ENCODE peak calls at places on chromosomes 5 and 9, in nine cellular contexts. P is brain microvascular endothelial cell, C is OCI-LY7, H is lung, V is GM20000, I is PC-3, M is transverse colon, Y is astrocyte of the spinal cord, L is cardiac fibroblast. G is an unnamed sample.

GRCh38 chr5:179783128-179783527 is 10.7 kb upstream of the LTC4S start:
- DNase-seq in M (no peak), C (no peak), Y (no peak), L (no peak), H (no peak), I (no peak), P (no peak), V (no peak), G (no peak)

GRCh38 chr9:69145148-69145547 is 28.9 kb upstream of the TJP2 start:
- DNase-seq in I (no peak), M (no peak), V (no peak), Y (no peak), C (no peak), P (no peak), H (no peak), L (no peak), G (no peak)

GRCh38 chr5:112390327-112390726 is 28.8 kb downstream of the EPB41L4A start:
- DNase-seq in P (no peak), C (no peak), M (peak), V (no peak), I (peak), H (peak), Y (no peak), L (no peak), G (peak)

GRCh38 chr9:130058154-130058553 is 4.4 kb downstream of the GPR107 start:
- DNase-seq in P (no peak), M (no peak), C (no peak), I (peak), L (no peak), H (no peak), V (no peak), Y (no peak), G (no peak)

GRCh38 chr9:72888032-72888431 is 64.8 kb downstream of the ALDH1A1 start:
- DNase-seq in V (no peak), C (no peak), P (no peak), M (no peak), H (no peak), L (no peak), Y (no peak), I (no peak), G (no peak)

GRCh38 chr9:111984075-111984802 is 87.6 kb downstream of the UGCG start:
- DNase-seq in H (no peak), L (no peak), V (no peak), P (no peak), Y (no peak), C (no peak), M (no peak), I (no peak), G (no peak)

GRCh38 chr5:106080540-106080939 is 1590.2 kb downstream of the EFNA5 start:
- DNase-seq in L (peak), I (no peak), P (no peak), M (no peak), H (no peak), C (no peak), V (no peak), Y (no peak), G (no peak)

GRCh38 chr5:146340260-146341081 is 1.8 kb downstream of the POU4F3 start:
- DNase-seq in C (peak), H (peak), Y (peak), L (peak), I (peak), M (no peak), P (peak), V (peak), G (no peak)

GRCh38 chr5:131994533-131995226 is 16.8 kb downstream of the ACSL6 start:
- DNase-seq in C (no peak), H (no peak), Y (no peak), M (no peak), L (no peak), I (no peak), V (no peak), P (no peak), G (no peak)

GRCh38 chr9:7169717-7170348 is 412.1 kb downstream of the KDM4C start:
- DNase-seq in I (no peak), H (no peak), P (no peak), L (peak), V (no peak), C (no peak), Y (peak), M (no peak), G (no peak)

GRCh38 chr5:34687269-34688011 is 31.3 kb downstream of the RAI14 start:
- DNase-seq in M (no peak), P (peak), V (no peak), L (peak), H (no peak), Y (peak), I (no peak), C (no peak), G (peak)

GRCh38 chr5:163269624-163270023 is 167.8 kb upstream of the CCNG1 start:
- DNase-seq in P (no peak), M (no peak), V (peak), L (no peak), Y (peak), I (peak), C (peak), H (no peak), G (no peak)

GRCh38 chr5:140341591-140341990 is 4.8 kb downstream of the HBEGF start:
- DNase-seq in P (no peak), I (no peak), M (no peak), H (no peak), V (no peak), C (no peak), L (no peak), Y (no peak), G (no peak)

GRCh38 chr5:112691758-112692157 is 45.9 kb upstream of the APC start:
- DNase-seq in M (no peak), Y (no peak), I (peak), C (peak), H (no peak), V (no peak), P (peak), L (peak), G (peak)

GRCh38 chr9:91954841-91955471 is 4.9 kb upstream of the ROR2 start:
- DNase-seq in M (peak), C (peak), Y (peak), L (peak), V (peak), P (peak), H (no peak), I (peak), G (peak)

GRCh38 chr9:114694719-114695269 is 12.8 kb upstream of the TEX48 start:
- DNase-seq in P (no peak), H (no peak), L (no peak), C (no peak), Y (no peak), M (no peak), V (peak), I (no peak), G (no peak)

GRCh38 chr9:68777070-68777763 is 72.2 kb downstream of the PIP5K1B start:
- DNase-seq in P (no peak), I (peak), H (no peak), V (no peak), L (no peak), C (no peak), Y (no peak), M (no peak), G (no peak)

GRCh38 chr5:159678800-159679392 is 237.4 kb upstream of the ADRA1B start:
- DNase-seq in C (no peak), Y (no peak), M (no peak), H (no peak), V (no peak), L (no peak), I (no peak), P (no peak), G (no peak)

GRCh38 chr9:130042406-130042930 is 521 bp downstream of the FNBP1 start:
- DNase-seq in L (no peak), M (peak), C (peak), P (no peak), V (peak), Y (no peak), H (no peak), I (no peak), G (no peak)

DNA sequence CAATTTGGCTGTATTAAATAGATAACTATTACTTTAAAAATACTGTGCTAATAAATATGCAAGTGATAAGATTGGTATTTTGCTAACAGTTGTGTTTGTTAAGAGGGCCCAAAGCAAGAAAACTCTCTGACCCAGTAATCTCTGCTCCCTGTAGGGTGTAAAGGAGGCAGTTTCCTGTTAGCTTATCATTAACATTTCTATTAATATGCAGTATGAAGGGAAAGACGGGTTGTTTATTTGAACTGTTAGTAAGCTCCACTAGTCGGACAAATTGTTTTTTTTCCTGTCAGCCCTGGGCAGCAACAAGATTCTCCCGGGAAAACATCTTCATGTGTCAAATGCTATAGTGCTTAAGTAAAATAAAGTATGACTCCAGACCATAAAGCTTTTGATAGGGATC is 35.6 kb downstream of the ERP44 start:
- DNase-seq in P (no peak), L (peak), C (no peak), V (peak), Y (no peak), H (no peak), I (no peak), M (no peak), G (no peak)
- TF ChIP-seq CTCF in P (no peak), L (no peak), C (no peak), V (no peak), Y (no peak), H (no peak), I (no peak), M (no peak), G (no peak)

DNA sequence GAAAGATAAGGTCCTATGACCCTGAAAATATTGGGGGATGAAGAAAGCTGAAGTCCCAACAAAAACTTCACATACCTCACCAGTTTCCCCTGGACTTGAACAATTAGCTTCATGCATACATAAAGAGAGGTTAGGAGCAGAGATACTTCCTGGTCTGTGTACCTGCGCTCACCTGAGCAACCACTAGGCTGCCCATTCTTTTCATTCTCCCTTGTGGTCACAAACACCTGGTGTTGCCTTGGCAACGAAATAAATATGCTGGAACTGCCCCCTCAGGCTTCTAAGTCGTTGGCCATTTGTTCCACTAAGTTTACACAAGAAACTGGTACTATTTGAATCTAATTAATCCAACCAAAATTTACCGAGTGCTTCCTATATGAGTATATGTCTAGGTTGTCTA is 18.1 kb downstream of the OTP start:
- DNase-seq in P (no peak), M (no peak), Y (no peak), I (peak), H (no peak), V (no peak), C (peak), L (no peak), G (peak)
- TF ChIP-seq CTCF in P (no peak), M (no peak), Y (no peak), I (peak), H (no peak), V (no peak), C (no peak), L (no peak), G (peak)

GRCh38 chr5:86968311-86968753 is 299.4 kb upstream of the RASA1 start:
- DNase-seq in P (peak), I (peak), H (no peak), C (peak), Y (peak), V (peak), M (no peak), L (peak), G (peak)
- TF ChIP-seq CTCF in P (no peak), I (peak), H (peak), C (peak), Y (peak), V (no peak), M (no peak), L (peak), G (no peak)

DNA sequence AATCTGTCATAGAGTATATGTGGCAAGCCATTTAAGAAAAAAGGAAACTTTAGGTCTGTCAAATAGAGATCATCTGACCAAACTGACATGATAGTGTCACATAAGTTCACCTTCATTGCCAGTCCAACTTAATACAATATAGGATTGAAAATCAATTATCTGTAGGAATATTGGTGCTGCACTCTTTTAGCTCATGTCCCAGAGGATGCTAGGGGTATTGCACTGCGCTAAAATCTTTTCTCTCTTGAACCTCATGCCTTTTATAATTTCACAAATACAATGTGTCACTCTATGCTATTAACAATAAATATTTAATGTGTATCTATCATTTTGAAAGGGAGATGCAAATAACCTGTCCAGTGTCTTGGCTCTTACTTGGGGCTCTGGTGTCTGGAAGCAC is 72.4 kb upstream of the FAM120A start:
- DNase-seq in C (no peak), Y (no peak), V (no peak), P (no peak), H (no peak), I (no peak), M (no peak), L (no peak), G (no peak)
- TF ChIP-seq CTCF in C (peak), Y (peak), V (no peak), P (no peak), H (no peak), I (peak), M (no peak), L (peak), G (no peak)

GRCh38 chr5:142767925-142768324 is 2.3 kb upstream of the ARHGAP26 start:
- DNase-seq in C (no peak), L (no peak), Y (no peak), P (no peak), I (no peak), V (no peak), M (no peak), H (no peak), G (no peak)

GRCh38 chr5:142772766-142773293 is 2.7 kb downstream of the ARHGAP26 start:
- DNase-seq in P (no peak), Y (no peak), I (peak), V (no peak), H (no peak), C (no peak), L (no peak), M (no peak), G (no peak)

GRCh38 chr5:142769251-142769792 is 855 bp upstream of the ARHGAP26 start:
- DNase-seq in Y (no peak), P (peak), I (no peak), V (no peak), L (no peak), H (no peak), M (peak), C (no peak), G (peak)

GRCh38 chr5:142770650-142771609 is 753 bp downstream of the ARHGAP26 start:
- DNase-seq in L (peak), V (peak), H (peak), I (peak), M (peak), P (peak), Y (peak), C (peak), G (peak)

GRCh38 chr5:142769793-142770649 is at the start of gene ARHGAP26:
- DNase-seq in C (peak), I (peak), L (peak), Y (peak), V (peak), H (peak), P (peak), M (peak), G (peak)
- TF ChIP-seq CTCF in C (no peak), I (no peak), L (peak), Y (peak), V (peak), H (peak), P (peak), M (peak), G (peak)

GRCh38 chr9:84722388-84722989 is 53.0 kb downstream of the NTRK2 start:
- DNase-seq in Y (no peak), I (no peak), P (no peak), M (no peak), H (no peak), L (no peak), V (no peak), C (no peak), G (no peak)

GRCh38 chr9:84723426-84723825 is 53.9 kb downstream of the NTRK2 start:
- DNase-seq in Y (no peak), M (no peak), H (no peak), P (no peak), L (no peak), C (no peak), V (no peak), I (no peak), G (no peak)
- TF ChIP-seq CTCF in Y (no peak), M (no peak), H (no peak), P (no peak), L (no peak), C (no peak), V (no peak), I (no peak), G (no peak)